ENCODE peak calls at places on chromosomes 1 and 21, in seven cellular contexts. One of them, this sample, is unnamed.

GRCh38 chr1:79568411-79568810 is 561.9 kb upstream of the ADGRL4 start:
- DNase-seq in H1: no peak
- DNase-seq in upper lobe of left lung: no peak
- DNase-seq in tibial nerve: no peak
- DNase-seq in A549: no peak
- DNase-seq in ovary: no peak
- DNase-seq in K562: no peak
- DNase-seq in this sample: no peak

GRCh38 chr1:62407398-62408009 is 29.3 kb upstream of the USP1 start:
- DNase-seq in H1: no peak
- DNase-seq in upper lobe of left lung: no peak
- DNase-seq in tibial nerve: no peak
- DNase-seq in A549: peak
- DNase-seq in ovary: no peak
- DNase-seq in K562: peak
- DNase-seq in this sample: no peak

GRCh38 chr1:59366352-59366751 is 69.5 kb downstream of the FGGY start:
- DNase-seq in H1: no peak
- DNase-seq in upper lobe of left lung: no peak
- DNase-seq in tibial nerve: no peak
- DNase-seq in A549: no peak
- DNase-seq in ovary: no peak
- DNase-seq in K562: no peak
- DNase-seq in this sample: no peak

GRCh38 chr1:179771509-179771908 is 28.4 kb downstream of the FAM163A start:
- DNase-seq in H1: no peak
- DNase-seq in upper lobe of left lung: no peak
- DNase-seq in tibial nerve: no peak
- DNase-seq in A549: no peak
- DNase-seq in ovary: no peak
- DNase-seq in K562: no peak
- DNase-seq in this sample: no peak

GRCh38 chr1:240126821-240127220 is 35.1 kb downstream of the FMN2 start:
- DNase-seq in H1: no peak
- DNase-seq in upper lobe of left lung: no peak
- DNase-seq in tibial nerve: no peak
- DNase-seq in A549: no peak
- DNase-seq in ovary: no peak
- DNase-seq in K562: no peak
- DNase-seq in this sample: no peak

GRCh38 chr1:40722622-40723021 is 31.1 kb downstream of the NFYC start:
- DNase-seq in H1: no peak
- DNase-seq in upper lobe of left lung: no peak
- DNase-seq in tibial nerve: no peak
- DNase-seq in A549: no peak
- DNase-seq in ovary: no peak
- DNase-seq in K562: no peak
- DNase-seq in this sample: no peak

GRCh38 chr1:94579876-94580294 is 38.3 kb upstream of the F3 start:
- DNase-seq in H1: peak
- DNase-seq in upper lobe of left lung: no peak
- DNase-seq in tibial nerve: no peak
- DNase-seq in A549: peak
- DNase-seq in ovary: no peak
- DNase-seq in K562: peak
- DNase-seq in this sample: no peak

GRCh38 chr1:211581521-211581920 is 2.6 kb upstream of the SLC30A1 start:
- DNase-seq in H1: no peak
- DNase-seq in upper lobe of left lung: no peak
- DNase-seq in tibial nerve: no peak
- DNase-seq in A549: no peak
- DNase-seq in ovary: peak
- DNase-seq in K562: no peak
- DNase-seq in this sample: no peak

GRCh38 chr1:166064324-166064926 is 102.4 kb downstream of the FAM78B start:
- DNase-seq in H1: no peak
- DNase-seq in upper lobe of left lung: no peak
- DNase-seq in tibial nerve: no peak
- DNase-seq in A549: no peak
- DNase-seq in ovary: no peak
- DNase-seq in K562: no peak
- DNase-seq in this sample: no peak

GRCh38 chr1:209710098-209710497 is 5.5 kb downstream of the HSD11B1 start:
- DNase-seq in H1: no peak
- DNase-seq in upper lobe of left lung: no peak
- DNase-seq in tibial nerve: no peak
- DNase-seq in A549: no peak
- DNase-seq in ovary: no peak
- DNase-seq in K562: no peak
- DNase-seq in this sample: no peak

GRCh38 chr1:156053770-156054499 is at the start of gene UBQLN4:
- DNase-seq in H1: no peak
- DNase-seq in upper lobe of left lung: peak
- DNase-seq in tibial nerve: peak
- DNase-seq in A549: peak
- DNase-seq in ovary: peak
- DNase-seq in K562: peak
- DNase-seq in this sample: peak

GRCh38 chr1:185441608-185442007 is 124.6 kb upstream of the IVNS1ABP start:
- DNase-seq in H1: no peak
- DNase-seq in upper lobe of left lung: no peak
- DNase-seq in tibial nerve: no peak
- DNase-seq in A549: peak
- DNase-seq in ovary: no peak
- DNase-seq in K562: no peak
- DNase-seq in this sample: no peak

GRCh38 chr1:206107168-206107544 is 10.0 kb downstream of the AVPR1B start:
- DNase-seq in H1: no peak
- DNase-seq in upper lobe of left lung: no peak
- DNase-seq in tibial nerve: no peak
- DNase-seq in A549: no peak
- DNase-seq in ovary: no peak
- DNase-seq in K562: no peak
- DNase-seq in this sample: no peak

GRCh38 chr1:166350490-166350889 is 183.7 kb upstream of the FAM78B start:
- DNase-seq in H1: no peak
- DNase-seq in upper lobe of left lung: no peak
- DNase-seq in tibial nerve: no peak
- DNase-seq in A549: no peak
- DNase-seq in ovary: no peak
- DNase-seq in K562: no peak
- DNase-seq in this sample: no peak

GRCh38 chr1:204128964-204129896 is 22.6 kb downstream of the ETNK2 start:
- DNase-seq in H1: peak
- DNase-seq in upper lobe of left lung: peak
- DNase-seq in tibial nerve: no peak
- DNase-seq in A549: peak
- DNase-seq in ovary: peak
- DNase-seq in K562: peak
- DNase-seq in this sample: peak

GRCh38 chr1:217393901-217394300 is 237.0 kb downstream of the GPATCH2 start:
- DNase-seq in H1: no peak
- DNase-seq in upper lobe of left lung: no peak
- DNase-seq in tibial nerve: no peak
- DNase-seq in A549: peak
- DNase-seq in ovary: no peak
- DNase-seq in K562: no peak
- DNase-seq in this sample: no peak

GRCh38 chr1:232594018-232594502 is 35.9 kb downstream of the SIPA1L2 start:
- DNase-seq in H1: no peak
- DNase-seq in upper lobe of left lung: no peak
- DNase-seq in tibial nerve: no peak
- DNase-seq in A549: no peak
- DNase-seq in ovary: peak
- DNase-seq in K562: no peak
- DNase-seq in this sample: no peak

GRCh38 chr1:27363766-27364695 is 2.7 kb downstream of the MAP3K6 start:
- DNase-seq in H1: no peak
- DNase-seq in upper lobe of left lung: peak
- DNase-seq in tibial nerve: no peak
- DNase-seq in A549: no peak
- DNase-seq in ovary: no peak
- DNase-seq in K562: no peak
- DNase-seq in this sample: no peak

GRCh38 chr1:243354511-243355153 is 98.8 kb downstream of the SDCCAG8 start:
- DNase-seq in H1: no peak
- DNase-seq in upper lobe of left lung: no peak
- DNase-seq in tibial nerve: no peak
- DNase-seq in A549: no peak
- DNase-seq in ovary: no peak
- DNase-seq in K562: no peak
- DNase-seq in this sample: no peak

GRCh38 chr1:159752135-159752580 is 28.6 kb upstream of the DUSP23 start:
- DNase-seq in H1: no peak
- DNase-seq in upper lobe of left lung: no peak
- DNase-seq in tibial nerve: peak
- DNase-seq in A549: peak
- DNase-seq in ovary: peak
- DNase-seq in K562: no peak
- DNase-seq in this sample: no peak

GRCh38 chr21:42466700-42467612 is 29.1 kb downstream of the RSPH1 start:
- DNase-seq in H1: no peak
- DNase-seq in upper lobe of left lung: no peak
- DNase-seq in tibial nerve: no peak
- DNase-seq in A549: peak
- DNase-seq in ovary: no peak
- DNase-seq in K562: peak
- DNase-seq in this sample: no peak

GRCh38 chr1:100782473-100783010 is 63.0 kb downstream of the VCAM1 start:
- DNase-seq in H1: no peak
- DNase-seq in upper lobe of left lung: no peak
- DNase-seq in tibial nerve: no peak
- DNase-seq in A549: no peak
- DNase-seq in ovary: no peak
- DNase-seq in K562: no peak
- DNase-seq in this sample: no peak

GRCh38 chr1:228282329-228283042 is 74.6 kb downstream of the OBSCN start:
- DNase-seq in H1: no peak
- DNase-seq in upper lobe of left lung: peak
- DNase-seq in tibial nerve: no peak
- DNase-seq in A549: no peak
- DNase-seq in ovary: no peak
- DNase-seq in K562: no peak
- DNase-seq in this sample: peak

DNA sequence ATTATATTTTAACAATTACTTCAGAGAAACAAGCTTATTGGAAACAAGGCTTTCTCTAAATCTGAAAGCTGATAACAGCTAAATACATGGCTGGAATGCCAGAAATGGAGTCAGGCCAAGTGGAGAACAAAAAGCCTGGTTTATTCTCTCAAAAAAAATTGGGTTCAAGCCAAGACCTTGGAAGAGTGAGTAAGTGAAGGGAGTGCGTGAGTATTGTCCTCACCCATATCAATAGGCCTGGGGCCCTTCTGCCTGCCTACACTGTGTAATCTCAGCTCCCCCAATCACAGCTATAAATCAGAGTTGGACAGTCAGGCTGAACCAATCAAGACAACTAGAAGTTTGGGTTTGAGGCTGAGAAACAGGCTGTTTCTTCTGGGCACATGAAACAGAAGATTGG is 7.4 kb downstream of the KYAT3 start:
- DNase-seq in H1: no peak
- DNase-seq in upper lobe of left lung: no peak
- DNase-seq in tibial nerve: no peak
- DNase-seq in A549: peak
- DNase-seq in ovary: peak
- DNase-seq in K562: no peak
- DNase-seq in this sample: peak
- TF ChIP-seq EP300 in H1: no peak
- TF ChIP-seq EP300 in upper lobe of left lung: no peak
- TF ChIP-seq EP300 in tibial nerve: no peak
- TF ChIP-seq EP300 in A549: no peak
- TF ChIP-seq EP300 in ovary: no peak
- TF ChIP-seq EP300 in K562: no peak
- TF ChIP-seq EP300 in this sample: no peak

GRCh38 chr1:32241011-32241763 is 5.8 kb upstream of the FAM167B start:
- DNase-seq in H1: no peak
- DNase-seq in upper lobe of left lung: peak
- DNase-seq in tibial nerve: no peak
- DNase-seq in A549: peak
- DNase-seq in ovary: peak
- DNase-seq in K562: peak
- DNase-seq in this sample: peak
- TF ChIP-seq POLR2A in H1: no peak
- TF ChIP-seq POLR2A in upper lobe of left lung: no peak
- TF ChIP-seq POLR2A in tibial nerve: no peak
- TF ChIP-seq POLR2A in A549: no peak
- TF ChIP-seq POLR2A in ovary: peak
- TF ChIP-seq POLR2A in K562: no peak
- TF ChIP-seq POLR2A in this sample: no peak

DNA sequence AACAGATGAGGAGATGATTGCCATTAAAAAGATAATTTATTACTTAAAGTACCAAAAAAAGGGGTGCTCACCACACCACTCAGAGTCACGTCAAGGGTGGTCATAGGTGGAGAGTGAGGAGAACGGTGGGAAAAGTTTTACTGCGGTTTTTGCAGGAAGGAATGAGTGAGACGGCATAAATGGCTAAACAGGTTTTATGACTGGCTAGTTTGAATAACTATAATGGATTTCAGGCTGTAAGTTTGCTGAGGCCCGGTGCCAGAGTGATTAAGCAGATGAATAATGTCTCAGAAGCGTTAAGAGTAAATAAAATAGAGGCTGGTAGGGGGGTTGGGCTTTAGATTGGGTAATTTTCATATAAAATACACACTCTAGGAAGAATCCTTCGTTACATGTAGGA is 1337.8 kb downstream of the AMY1C start:
- DNase-seq in H1: no peak
- DNase-seq in upper lobe of left lung: no peak
- DNase-seq in tibial nerve: no peak
- DNase-seq in A549: peak
- DNase-seq in ovary: no peak
- DNase-seq in K562: no peak
- DNase-seq in this sample: no peak
- TF ChIP-seq CTCF in H1: no peak
- TF ChIP-seq CTCF in upper lobe of left lung: no peak
- TF ChIP-seq CTCF in tibial nerve: no peak
- TF ChIP-seq CTCF in A549: no peak
- TF ChIP-seq CTCF in ovary: no peak
- TF ChIP-seq CTCF in K562: no peak
- TF ChIP-seq CTCF in this sample: no peak

DNA sequence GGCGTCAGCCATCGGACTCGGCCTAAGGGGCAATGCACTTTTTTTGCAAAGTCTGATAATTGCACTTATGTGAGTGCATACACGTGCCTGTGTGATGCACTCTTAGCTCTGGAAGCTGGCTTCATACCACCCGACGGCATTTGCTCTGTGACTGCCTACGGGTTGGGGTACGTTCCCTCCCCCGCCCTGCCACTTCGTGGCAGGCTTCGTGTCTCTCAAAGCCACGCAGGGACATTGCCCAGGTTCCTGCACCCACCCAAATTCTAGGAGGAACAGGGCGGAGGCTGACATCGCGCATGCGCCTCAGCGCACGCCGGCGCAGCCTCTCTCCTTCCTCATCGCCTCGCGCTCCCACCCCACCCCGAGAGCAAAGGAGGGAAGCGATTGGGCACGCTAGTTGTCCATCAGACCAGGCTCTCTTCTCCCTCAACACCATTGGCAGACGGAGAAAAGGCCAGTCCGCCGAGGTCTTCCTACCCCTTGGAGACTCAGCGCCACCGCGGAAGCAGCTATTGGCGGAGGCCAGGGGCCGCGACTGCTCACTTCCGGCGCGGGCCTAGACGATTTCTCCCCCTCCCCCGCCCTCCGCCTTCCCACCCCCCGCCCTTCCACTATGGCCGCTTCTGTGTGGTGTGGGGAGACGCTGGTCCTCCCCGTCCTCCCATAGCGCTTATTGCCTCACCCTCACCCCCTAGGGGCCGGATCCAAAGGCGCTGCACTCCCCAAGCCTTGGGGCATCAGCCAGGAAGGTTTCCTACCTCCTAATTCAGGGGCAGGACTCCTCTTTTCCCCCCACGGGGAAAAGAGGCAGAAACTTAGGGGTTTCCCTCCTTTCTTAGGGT is at the start of gene INTS3:
- DNase-seq in H1: peak
- DNase-seq in upper lobe of left lung: peak
- DNase-seq in tibial nerve: peak
- DNase-seq in A549: peak
- DNase-seq in ovary: peak
- DNase-seq in K562: peak
- DNase-seq in this sample: peak
- TF ChIP-seq EP300 in H1: no peak
- TF ChIP-seq EP300 in upper lobe of left lung: no peak
- TF ChIP-seq EP300 in tibial nerve: peak
- TF ChIP-seq EP300 in A549: no peak
- TF ChIP-seq EP300 in ovary: no peak
- TF ChIP-seq EP300 in K562: no peak
- TF ChIP-seq EP300 in this sample: no peak